ENCODE peak calls at places on chromosomes 13 and 19, in four cellular contexts. One of them, this sample, is unnamed.

GRCh38 chr13:111508902-111509509 is 188.6 kb downstream of the TEX29 start:
- DNase-seq in HL-60: no peak
- DNase-seq in GM12878: no peak
- DNase-seq in K562: no peak
- DNase-seq in this sample: no peak

GRCh38 chr13:78238911-78239310 is 320.3 kb upstream of the EDNRB start:
- DNase-seq in GM12878: no peak
- DNase-seq in K562: no peak
- DNase-seq in HL-60: no peak
- DNase-seq in this sample: no peak

GRCh38 chr13:95684463-95684862 is 7.5 kb downstream of the DNAJC3 start:
- DNase-seq in HL-60: no peak
- DNase-seq in GM12878: no peak
- DNase-seq in K562: no peak
- DNase-seq in this sample: no peak

GRCh38 chr13:19864018-19864338 is 529 bp upstream of the ZMYM5 start:
- DNase-seq in HL-60: peak; percentile 61
- DNase-seq in GM12878: no peak
- DNase-seq in K562: peak; percentile 68
- DNase-seq in this sample: peak; percentile 44

GRCh38 chr19:4086336-4086953 is 19.7 kb upstream of the ZBTB7A start:
- DNase-seq in GM12878: no peak
- DNase-seq in HL-60: no peak
- DNase-seq in K562: no peak
- DNase-seq in this sample: no peak

GRCh38 chr19:1884719-1885334 is 469 bp downstream of the ABHD17A start:
- DNase-seq in GM12878: no peak
- DNase-seq in HL-60: no peak
- DNase-seq in K562: no peak
- DNase-seq in this sample: no peak

GRCh38 chr13:85411608-85412007 is 387.6 kb downstream of the SLITRK6 start:
- DNase-seq in K562: no peak
- DNase-seq in GM12878: no peak
- DNase-seq in HL-60: no peak
- DNase-seq in this sample: no peak

GRCh38 chr13:45587897-45588296 is 27.6 kb downstream of the ERICH6B start:
- DNase-seq in K562: no peak
- DNase-seq in GM12878: no peak
- DNase-seq in HL-60: no peak
- DNase-seq in this sample: no peak

GRCh38 chr13:101399365-101399764 is 16.9 kb downstream of the NALCN start:
- DNase-seq in HL-60: no peak
- DNase-seq in K562: no peak
- DNase-seq in GM12878: no peak
- DNase-seq in this sample: no peak

GRCh38 chr19:49916839-49917733 is 11.9 kb upstream of the ATF5 start:
- DNase-seq in K562: no peak
- DNase-seq in HL-60: no peak
- DNase-seq in GM12878: no peak
- DNase-seq in this sample: no peak

GRCh38 chr19:28074773-28075172 is 1138.2 kb downstream of the UQCRFS1 start:
- DNase-seq in GM12878: peak; percentile 75
- DNase-seq in K562: no peak
- DNase-seq in HL-60: no peak
- DNase-seq in this sample: no peak

GRCh38 chr19:55080915-55081772 is 5.5 kb downstream of the EPS8L1 start:
- DNase-seq in K562: peak; percentile 94
- DNase-seq in GM12878: peak; percentile 35
- DNase-seq in HL-60: peak; percentile 86
- DNase-seq in this sample: peak; percentile 89

GRCh38 chr13:61142506-61142905 is 273.1 kb downstream of the PCDH20 start:
- DNase-seq in HL-60: no peak
- DNase-seq in K562: no peak
- DNase-seq in GM12878: no peak
- DNase-seq in this sample: no peak

GRCh38 chr13:97205971-97206370 is 16.2 kb upstream of the MBNL2 start:
- DNase-seq in K562: no peak
- DNase-seq in GM12878: no peak
- DNase-seq in HL-60: no peak
- DNase-seq in this sample: no peak

GRCh38 chr13:51826606-51827005 is 18.4 kb downstream of the TMEM272 start:
- DNase-seq in HL-60: no peak
- DNase-seq in GM12878: no peak
- DNase-seq in K562: no peak
- DNase-seq in this sample: no peak

GRCh38 chr13:94656766-94657165 is 55.1 kb downstream of the GPR180 start:
- DNase-seq in K562: no peak
- DNase-seq in GM12878: peak; percentile 12
- DNase-seq in HL-60: no peak
- DNase-seq in this sample: no peak

GRCh38 chr13:28035146-28035782 is 46.8 kb upstream of the URAD start:
- DNase-seq in GM12878: no peak
- DNase-seq in HL-60: no peak
- DNase-seq in K562: no peak
- DNase-seq in this sample: no peak

GRCh38 chr13:102945324-102945815 is 99.5 kb downstream of the ERCC5 start:
- DNase-seq in HL-60: no peak
- DNase-seq in K562: no peak
- DNase-seq in GM12878: no peak
- DNase-seq in this sample: no peak
- TF ChIP-seq POLR2AphosphoS5 in HL-60: no peak
- TF ChIP-seq POLR2AphosphoS5 in K562: no peak
- TF ChIP-seq POLR2AphosphoS5 in GM12878: no peak
- TF ChIP-seq POLR2AphosphoS5 in this sample: no peak

GRCh38 chr19:13036366-13036976 is 41.2 kb downstream of the NFIX start:
- DNase-seq in HL-60: no peak
- DNase-seq in GM12878: no peak
- DNase-seq in K562: no peak
- DNase-seq in this sample: no peak
- TF ChIP-seq SPI1 in HL-60: no peak
- TF ChIP-seq SPI1 in GM12878: no peak
- TF ChIP-seq SPI1 in K562: no peak
- TF ChIP-seq SPI1 in this sample: no peak

DNA sequence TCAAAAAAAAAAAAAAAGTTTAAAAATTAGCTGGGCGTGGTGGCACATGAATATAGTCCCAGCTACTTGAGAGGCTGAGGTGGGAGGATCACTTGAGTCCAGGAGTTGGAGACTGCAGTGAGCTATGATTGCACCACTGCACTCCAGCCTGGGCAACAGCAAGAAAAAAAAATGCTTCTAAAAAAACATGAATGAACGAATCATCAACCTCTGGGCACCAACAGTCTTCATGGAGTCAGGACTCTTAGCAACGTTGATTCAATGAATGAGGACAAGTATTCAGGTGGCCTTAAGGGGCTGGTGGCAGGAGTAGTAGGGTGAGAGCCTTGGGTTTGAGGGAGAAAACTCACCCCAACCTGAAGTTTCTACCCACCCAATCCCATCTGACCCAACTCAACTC is 20.6 kb upstream of the OLFM2 start:
- DNase-seq in K562: no peak
- DNase-seq in GM12878: no peak
- DNase-seq in HL-60: no peak
- DNase-seq in this sample: no peak
- TF ChIP-seq POLR2AphosphoS5 in K562: no peak
- TF ChIP-seq POLR2AphosphoS5 in GM12878: no peak
- TF ChIP-seq POLR2AphosphoS5 in HL-60: no peak
- TF ChIP-seq POLR2AphosphoS5 in this sample: no peak

DNA sequence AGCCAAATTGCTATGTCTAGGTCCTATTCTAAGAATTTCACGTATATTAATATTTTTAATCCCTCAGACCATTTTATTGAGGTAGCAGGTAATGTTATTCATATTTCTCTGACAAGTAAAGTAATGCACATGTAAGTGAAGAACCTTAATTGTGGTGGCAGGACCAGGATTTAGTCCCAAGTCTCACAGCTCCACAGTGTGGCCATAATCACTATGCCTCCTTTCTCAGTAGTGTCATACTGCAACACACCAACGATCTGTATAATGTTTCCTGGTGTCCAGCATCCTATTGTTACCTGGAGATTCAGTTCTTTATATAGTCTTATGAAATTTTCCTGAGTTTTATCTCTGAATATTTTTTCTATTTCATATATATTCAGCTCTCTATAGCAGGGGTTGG is 340.3 kb downstream of the OLFM4 start:
- DNase-seq in GM12878: no peak
- DNase-seq in HL-60: no peak
- DNase-seq in K562: no peak
- DNase-seq in this sample: no peak
- TF ChIP-seq SPI1 in GM12878: no peak
- TF ChIP-seq SPI1 in HL-60: no peak
- TF ChIP-seq SPI1 in K562: no peak
- TF ChIP-seq SPI1 in this sample: no peak

GRCh38 chr13:106536244-106537034 is 977 bp upstream of the EFNB2 start:
- DNase-seq in GM12878: peak; percentile 30
- DNase-seq in HL-60: peak; percentile 70
- DNase-seq in K562: peak; percentile 62
- DNase-seq in this sample: peak; percentile 59
- TF ChIP-seq POLR2AphosphoS5 in GM12878: no peak
- TF ChIP-seq POLR2AphosphoS5 in HL-60: peak; percentile 54
- TF ChIP-seq POLR2AphosphoS5 in K562: no peak
- TF ChIP-seq POLR2AphosphoS5 in this sample: no peak

GRCh38 chr13:29835280-29836061 is 14.9 kb downstream of the UBL3 start:
- DNase-seq in K562: no peak
- DNase-seq in HL-60: no peak
- DNase-seq in GM12878: no peak
- DNase-seq in this sample: no peak

GRCh38 chr13:29832899-29833298 is 17.5 kb downstream of the UBL3 start:
- DNase-seq in HL-60: no peak
- DNase-seq in K562: no peak
- DNase-seq in GM12878: no peak
- DNase-seq in this sample: no peak

GRCh38 chr13:29830000-29830399 is 20.4 kb downstream of the UBL3 start:
- DNase-seq in GM12878: no peak
- DNase-seq in HL-60: no peak
- DNase-seq in K562: no peak
- DNase-seq in this sample: no peak
- TF ChIP-seq SPI1 in GM12878: no peak
- TF ChIP-seq SPI1 in HL-60: no peak
- TF ChIP-seq SPI1 in K562: no peak
- TF ChIP-seq SPI1 in this sample: no peak

This sample was measured in GM12891.